ENCODE peak calls at places on chromosomes 2 and 18, in four cellular contexts. F is dermis blood vessel endothelial cell; J is stimulated activated naive CD8-positive, alpha-beta T cell treated with anti-CD3 and anti-CD28 coated beads, Interleukin-15, amount 100 ng/mL, for 72 hours; S is NCI-H2081. B is an unnamed sample.

GRCh38 chr18:48547456-48548403 is 8.9 kb downstream of the CTIF start:
- DNase-seq in F (peak; percentile 47), J (no peak), S (no peak), B (no peak)

GRCh38 chr18:59547691-59548182 is 149.5 kb downstream of the CCBE1 start:
- DNase-seq in S (peak; percentile 8), F (no peak), J (no peak), B (no peak)

GRCh38 chr2:18325118-18325517 is 235.3 kb downstream of the RDH14 start:
- DNase-seq in S (no peak), F (no peak), J (no peak), B (no peak)

GRCh38 chr2:226515344-226516055 is 284.1 kb downstream of the IRS1 start:
- DNase-seq in S (no peak), J (no peak), F (no peak), B (no peak)

GRCh38 chr2:75290600-75291140 is 91.3 kb upstream of the TACR1 start:
- DNase-seq in F (no peak), S (no peak), J (no peak), B (no peak)

GRCh38 chr2:218077464-218078216 is 8.6 kb downstream of the RUFY4 start:
- DNase-seq in F (no peak), J (no peak), S (no peak), B (no peak)

GRCh38 chr2:65019010-65019409 is 29.8 kb downstream of the SLC1A4 start:
- DNase-seq in F (no peak), S (no peak), J (no peak), B (no peak)

GRCh38 chr2:231287696-231288095 is 89.3 kb downstream of the ARMC9 start:
- DNase-seq in S (no peak), F (peak; percentile 14), J (no peak), B (no peak)

GRCh38 chr2:85042330-85042729 is 71.4 kb downstream of the KCMF1 start:
- DNase-seq in F (peak; percentile 54), S (no peak), J (no peak), B (no peak)

GRCh38 chr2:7673843-7674242 is 756.6 kb downstream of the RNF144A start:
- DNase-seq in F (no peak), S (no peak), J (no peak), B (no peak)

GRCh38 chr2:46297546-46298271 is 502 bp downstream of the EPAS1 start:
- DNase-seq in J (peak; percentile 59), S (peak; percentile 41), F (no peak), B (no peak)

GRCh38 chr2:74845217-74845751 is 11.4 kb downstream of the HK2 start:
- DNase-seq in J (peak; percentile 28), F (peak; percentile 95), S (peak; percentile 18), B (peak; percentile 2)

GRCh38 chr18:58231930-58232329 is 187.9 kb downstream of the NEDD4L start:
- DNase-seq in F (peak; percentile 52), S (no peak), J (no peak), B (no peak)

GRCh38 chr2:186980787-186981550 is 132.0 kb upstream of the ZSWIM2 start:
- DNase-seq in F (peak; percentile 14), S (peak; percentile 60), J (no peak), B (no peak)

GRCh38 chr2:8694737-8695136 is 12.9 kb downstream of the ID2 start:
- DNase-seq in J (no peak), F (no peak), S (no peak), B (no peak)

GRCh38 chr2:159875083-159875482 is 77.1 kb upstream of the CD302 start:
- DNase-seq in F (no peak), J (no peak), S (no peak), B (no peak)

GRCh38 chr2:173898178-173898668 is 67.0 kb downstream of the SP3 start:
- DNase-seq in S (no peak), J (no peak), F (no peak), B (no peak)

GRCh38 chr2:227655454-227655853 is 11.2 kb upstream of the SCYGR5 start:
- DNase-seq in J (no peak), F (peak; percentile 52), S (no peak), B (no peak)

GRCh38 chr2:28155627-28156026 is 237.0 kb upstream of the FOSL2 start:
- DNase-seq in J (no peak), S (no peak), F (peak; percentile 35), B (peak; percentile 8)

GRCh38 chr2:127957240-127957639 is 70.6 kb downstream of the SAP130 start:
- DNase-seq in S (no peak), F (no peak), J (no peak), B (no peak)

GRCh38 chr2:30860003-30860402 is 52.8 kb upstream of the CAPN13 start:
- DNase-seq in F (no peak), S (no peak), J (no peak), B (no peak)

GRCh38 chr2:106521016-106521415 is 33.9 kb downstream of the CD8B2 start:
- DNase-seq in J (no peak), S (no peak), F (no peak), B (no peak)